ENCODE peak calls at places on chromosomes 5 and 9, in five cellular contexts. One of them, this sample, is unnamed.

GRCh38 chr5:45491368-45491767 is 204.8 kb downstream of the HCN1 start:
- DNase-seq in BE2C: no peak
- DNase-seq in WTC11: no peak
- DNase-seq in neural crest cell: no peak
- DNase-seq in progenitor cell of endocrine pancreas: no peak
- DNase-seq in this sample: peak

GRCh38 chr5:105630803-105631202 is 2039.9 kb downstream of the EFNA5 start:
- DNase-seq in WTC11: no peak
- DNase-seq in neural crest cell: no peak
- DNase-seq in progenitor cell of endocrine pancreas: no peak
- DNase-seq in BE2C: no peak
- DNase-seq in this sample: no peak

GRCh38 chr9:111662851-111663823 is 1.7 kb downstream of the GNG10 start:
- DNase-seq in progenitor cell of endocrine pancreas: peak
- DNase-seq in BE2C: no peak
- DNase-seq in WTC11: peak
- DNase-seq in neural crest cell: no peak
- DNase-seq in this sample: no peak

GRCh38 chr5:8500426-8500825 is 631.5 kb downstream of the MTRR start:
- DNase-seq in progenitor cell of endocrine pancreas: no peak
- DNase-seq in WTC11: no peak
- DNase-seq in neural crest cell: no peak
- DNase-seq in BE2C: no peak
- DNase-seq in this sample: no peak

GRCh38 chr5:40374853-40375252 is 304.9 kb upstream of the PTGER4 start:
- DNase-seq in WTC11: no peak
- DNase-seq in progenitor cell of endocrine pancreas: no peak
- DNase-seq in neural crest cell: no peak
- DNase-seq in BE2C: no peak
- DNase-seq in this sample: no peak

GRCh38 chr5:173268750-173269580 is 34.0 kb upstream of the NKX2-5 start:
- DNase-seq in WTC11: no peak
- DNase-seq in progenitor cell of endocrine pancreas: no peak
- DNase-seq in BE2C: no peak
- DNase-seq in neural crest cell: no peak
- DNase-seq in this sample: no peak

GRCh38 chr9:22682536-22683392 is 236.1 kb downstream of the DMRTA1 start:
- DNase-seq in BE2C: no peak
- DNase-seq in WTC11: no peak
- DNase-seq in neural crest cell: no peak
- DNase-seq in progenitor cell of endocrine pancreas: no peak
- DNase-seq in this sample: peak

GRCh38 chr5:127519527-127519926 is 2.1 kb downstream of the PRRC1 start:
- DNase-seq in WTC11: no peak
- DNase-seq in progenitor cell of endocrine pancreas: no peak
- DNase-seq in neural crest cell: no peak
- DNase-seq in BE2C: no peak
- DNase-seq in this sample: no peak

GRCh38 chr9:137198051-137198747 is 2.3 kb downstream of the TPRN start:
- DNase-seq in BE2C: no peak
- DNase-seq in progenitor cell of endocrine pancreas: no peak
- DNase-seq in WTC11: no peak
- DNase-seq in neural crest cell: no peak
- DNase-seq in this sample: no peak

GRCh38 chr9:33453999-33454660 is 6.7 kb upstream of the AQP3 start:
- DNase-seq in BE2C: no peak
- DNase-seq in progenitor cell of endocrine pancreas: no peak
- DNase-seq in neural crest cell: no peak
- DNase-seq in WTC11: no peak
- DNase-seq in this sample: no peak

GRCh38 chr9:33455952-33456351 is 8.6 kb upstream of the AQP3 start:
- DNase-seq in neural crest cell: no peak
- DNase-seq in WTC11: no peak
- DNase-seq in BE2C: no peak
- DNase-seq in progenitor cell of endocrine pancreas: no peak
- DNase-seq in this sample: no peak

GRCh38 chr9:33453286-33453882 is 6.0 kb upstream of the AQP3 start:
- DNase-seq in neural crest cell: no peak
- DNase-seq in WTC11: no peak
- DNase-seq in progenitor cell of endocrine pancreas: no peak
- DNase-seq in BE2C: no peak
- DNase-seq in this sample: no peak

GRCh38 chr9:33450747-33451146 is 3.4 kb upstream of the AQP3 start:
- DNase-seq in WTC11: no peak
- DNase-seq in neural crest cell: no peak
- DNase-seq in BE2C: no peak
- DNase-seq in progenitor cell of endocrine pancreas: no peak
- DNase-seq in this sample: no peak

DNA sequence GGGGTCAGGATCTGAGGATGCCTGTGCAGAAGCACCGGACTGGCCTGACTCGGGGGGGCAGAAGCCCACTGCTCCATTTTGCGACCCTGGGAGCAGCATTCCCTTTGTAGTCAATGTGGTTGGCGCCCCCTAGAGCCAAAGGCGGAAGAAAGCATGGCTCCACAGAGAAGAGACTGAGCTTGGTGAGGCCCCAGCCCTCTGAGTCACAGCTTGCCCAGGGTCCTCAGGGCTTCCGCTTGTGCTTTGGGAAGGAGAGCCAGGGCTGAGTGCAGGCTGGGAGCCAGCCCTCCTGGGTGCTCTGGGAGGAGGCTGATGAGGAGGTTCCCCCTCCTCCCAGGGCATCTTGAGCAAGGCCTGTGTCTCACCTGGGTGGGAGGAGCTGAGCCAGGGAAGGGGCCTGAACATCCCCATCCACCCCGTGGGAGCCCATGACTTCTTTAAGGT is 5.5 kb upstream of the AQP3 start:
- DNase-seq in neural crest cell: peak
- DNase-seq in WTC11: peak
- DNase-seq in progenitor cell of endocrine pancreas: peak
- DNase-seq in BE2C: peak
- DNase-seq in this sample: no peak
- TF ChIP-seq CTCF in neural crest cell: peak
- TF ChIP-seq CTCF in WTC11: peak
- TF ChIP-seq CTCF in progenitor cell of endocrine pancreas: peak
- TF ChIP-seq CTCF in BE2C: peak
- TF ChIP-seq CTCF in this sample: peak

DNA sequence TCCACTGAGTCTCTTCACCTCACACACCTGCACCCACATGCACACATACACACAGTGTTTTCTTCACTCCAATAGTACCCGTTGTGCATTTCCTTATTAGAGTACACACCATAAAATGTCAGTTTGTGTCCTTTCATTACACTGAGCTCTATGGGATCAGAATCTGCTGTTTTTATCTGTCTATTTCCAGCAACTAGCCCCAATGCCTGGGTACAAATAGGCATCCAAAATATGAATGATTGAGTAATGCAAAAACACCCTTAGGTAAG is 27.1 kb downstream of the PPP3R2 start:
- DNase-seq in WTC11: no peak
- DNase-seq in neural crest cell: no peak
- DNase-seq in BE2C: no peak
- DNase-seq in progenitor cell of endocrine pancreas: no peak
- DNase-seq in this sample: no peak
- TF ChIP-seq CTCF in WTC11: no peak
- TF ChIP-seq CTCF in neural crest cell: no peak
- TF ChIP-seq CTCF in BE2C: no peak
- TF ChIP-seq CTCF in progenitor cell of endocrine pancreas: no peak
- TF ChIP-seq CTCF in this sample: no peak

GRCh38 chr9:21611896-21612295 is 129.8 kb upstream of the IFNE start:
- DNase-seq in BE2C: no peak
- DNase-seq in neural crest cell: no peak
- DNase-seq in progenitor cell of endocrine pancreas: no peak
- DNase-seq in WTC11: no peak
- DNase-seq in this sample: no peak
- TF ChIP-seq CTCF in BE2C: no peak
- TF ChIP-seq CTCF in neural crest cell: no peak
- TF ChIP-seq CTCF in progenitor cell of endocrine pancreas: no peak
- TF ChIP-seq CTCF in WTC11: no peak
- TF ChIP-seq CTCF in this sample: no peak

GRCh38 chr5:54229041-54229780 is 81.2 kb downstream of the ARL15 start:
- DNase-seq in WTC11: peak
- DNase-seq in BE2C: peak
- DNase-seq in progenitor cell of endocrine pancreas: peak
- DNase-seq in neural crest cell: peak
- DNase-seq in this sample: no peak

DNA sequence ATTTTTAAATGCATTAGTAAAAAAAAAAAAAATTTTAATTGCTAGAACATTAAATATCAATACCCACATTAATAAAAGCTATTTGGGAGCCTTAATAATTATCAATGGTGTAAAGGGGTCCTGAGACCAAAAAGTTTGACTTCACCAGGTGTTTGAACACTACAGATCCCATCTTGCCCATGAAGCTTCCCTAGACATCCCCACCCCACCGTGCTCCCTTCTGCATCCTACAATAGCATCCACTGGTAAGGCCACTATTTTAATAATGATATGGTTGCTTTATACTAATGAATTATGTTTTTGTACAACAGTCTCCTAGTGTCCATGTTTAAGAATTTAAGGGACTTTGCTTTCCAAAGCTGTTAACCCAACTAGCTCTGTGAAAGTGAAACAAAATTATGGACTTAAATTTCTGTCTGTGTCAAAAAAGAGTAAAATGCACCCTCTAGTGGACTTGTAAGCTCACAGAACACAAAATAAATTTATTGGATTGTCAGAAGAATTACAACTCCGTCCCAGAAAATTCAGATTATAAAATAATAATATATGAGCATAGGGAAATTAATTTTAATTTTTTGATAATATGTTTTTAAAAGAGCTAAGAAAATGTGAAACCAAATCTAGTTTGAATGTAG is 76.0 kb downstream of the ARL15 start:
- DNase-seq in neural crest cell: no peak
- DNase-seq in WTC11: no peak
- DNase-seq in progenitor cell of endocrine pancreas: no peak
- DNase-seq in BE2C: no peak
- DNase-seq in this sample: no peak
- TF ChIP-seq CTCF in neural crest cell: peak
- TF ChIP-seq CTCF in WTC11: no peak
- TF ChIP-seq CTCF in progenitor cell of endocrine pancreas: peak
- TF ChIP-seq CTCF in BE2C: peak
- TF ChIP-seq CTCF in this sample: peak

DNA sequence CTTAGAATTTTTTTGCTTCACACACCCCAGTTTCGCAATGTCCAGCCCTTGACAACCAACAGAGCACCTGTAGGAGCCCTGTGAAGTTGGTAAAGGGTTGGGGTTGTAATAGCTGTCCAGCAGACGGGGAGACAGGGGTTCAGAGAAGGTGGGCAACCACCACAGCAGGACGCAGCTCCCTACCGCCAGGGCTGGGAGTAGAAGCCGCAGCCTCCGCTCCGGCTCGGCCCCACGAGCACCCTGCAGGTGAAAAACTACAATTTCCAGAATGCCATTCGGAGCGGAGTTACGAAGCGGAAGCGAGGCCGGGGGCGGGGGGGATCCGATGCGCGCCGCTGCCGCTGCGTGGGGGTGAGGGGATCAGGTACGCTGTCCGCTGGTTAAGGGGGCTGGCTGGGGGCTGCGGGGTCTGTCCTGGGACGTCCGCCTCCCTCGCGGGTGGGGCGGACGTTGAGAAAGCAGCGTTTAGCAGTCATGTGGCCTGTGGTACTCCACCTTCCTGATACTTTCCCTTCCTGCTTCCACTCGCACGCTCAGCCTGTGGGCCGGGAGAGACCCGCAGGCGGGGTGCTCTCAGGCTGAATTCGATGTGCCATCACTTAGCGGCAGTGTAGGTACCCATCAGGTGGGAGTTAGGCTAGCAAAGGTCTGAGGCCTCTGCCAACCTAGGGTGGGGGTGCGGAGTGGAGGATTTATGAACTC is at the start of gene TRMT10B:
- DNase-seq in WTC11: peak
- DNase-seq in neural crest cell: peak
- DNase-seq in BE2C: peak
- DNase-seq in progenitor cell of endocrine pancreas: peak
- DNase-seq in this sample: no peak
- TF ChIP-seq CTCF in WTC11: no peak
- TF ChIP-seq CTCF in neural crest cell: peak
- TF ChIP-seq CTCF in BE2C: peak
- TF ChIP-seq CTCF in progenitor cell of endocrine pancreas: no peak
- TF ChIP-seq CTCF in this sample: peak

DNA sequence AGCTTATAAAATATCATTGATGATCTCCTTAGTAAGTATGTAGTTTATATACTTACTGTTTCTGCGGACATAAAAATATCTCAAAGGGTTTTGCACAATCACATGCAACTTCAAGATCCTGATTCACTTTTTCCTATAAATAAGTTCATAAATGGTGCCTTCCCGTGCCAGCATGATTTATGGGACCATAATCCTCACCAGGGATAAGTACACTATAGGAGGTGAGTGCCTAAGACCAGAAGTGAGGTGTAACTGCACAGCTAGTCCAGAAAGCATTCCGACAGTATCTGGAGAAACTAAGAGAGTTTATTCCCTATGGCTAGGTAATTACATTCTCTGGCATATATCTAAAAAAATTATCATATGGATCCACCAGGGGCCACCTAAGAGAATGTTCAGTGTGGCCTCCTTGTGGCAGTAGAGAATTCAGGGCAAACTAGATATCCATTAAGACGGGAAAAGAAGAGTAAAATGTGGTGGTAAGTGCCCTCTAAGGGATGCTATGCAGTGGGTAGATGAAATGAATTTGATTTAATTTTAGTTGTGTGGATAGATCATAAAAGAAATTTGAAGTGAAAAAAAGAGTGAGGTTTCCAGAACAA is 402.5 kb upstream of the SLC24A2 start:
- DNase-seq in WTC11: no peak
- DNase-seq in progenitor cell of endocrine pancreas: no peak
- DNase-seq in neural crest cell: no peak
- DNase-seq in BE2C: no peak
- DNase-seq in this sample: no peak
- TF ChIP-seq CTCF in WTC11: no peak
- TF ChIP-seq CTCF in progenitor cell of endocrine pancreas: no peak
- TF ChIP-seq CTCF in neural crest cell: no peak
- TF ChIP-seq CTCF in BE2C: no peak
- TF ChIP-seq CTCF in this sample: peak

GRCh38 chr9:117160254-117160653 is 254.6 kb downstream of the ASTN2 start:
- DNase-seq in neural crest cell: no peak
- DNase-seq in BE2C: no peak
- DNase-seq in WTC11: no peak
- DNase-seq in progenitor cell of endocrine pancreas: no peak
- DNase-seq in this sample: no peak
- TF ChIP-seq CTCF in neural crest cell: peak
- TF ChIP-seq CTCF in BE2C: peak
- TF ChIP-seq CTCF in WTC11: no peak
- TF ChIP-seq CTCF in progenitor cell of endocrine pancreas: peak
- TF ChIP-seq CTCF in this sample: peak

GRCh38 chr5:124040799-124041198 is 528.8 kb downstream of the CSNK1G3 start:
- DNase-seq in progenitor cell of endocrine pancreas: no peak
- DNase-seq in neural crest cell: no peak
- DNase-seq in BE2C: no peak
- DNase-seq in WTC11: no peak
- DNase-seq in this sample: no peak

DNA sequence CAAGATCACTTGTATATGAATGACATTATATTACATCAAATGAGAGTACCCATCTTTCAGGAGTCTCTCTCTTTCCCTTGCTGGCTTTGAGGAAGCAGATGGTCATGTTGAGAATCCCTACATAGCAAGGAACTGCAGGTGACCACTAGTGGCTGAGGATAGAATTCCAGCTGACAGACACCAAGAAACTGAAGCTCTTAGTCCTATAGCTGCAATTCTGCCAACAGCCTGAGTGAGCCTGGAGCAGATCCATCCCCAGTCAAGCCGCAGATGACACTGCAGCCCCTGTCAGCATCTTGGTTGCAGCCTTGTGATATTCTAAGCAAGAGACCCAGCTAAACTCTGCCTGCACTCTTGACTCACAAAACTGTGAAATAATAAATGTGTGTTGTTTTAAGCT is 531.5 kb downstream of the CSNK1G3 start:
- DNase-seq in progenitor cell of endocrine pancreas: no peak
- DNase-seq in WTC11: no peak
- DNase-seq in BE2C: peak
- DNase-seq in neural crest cell: no peak
- DNase-seq in this sample: no peak
- TF ChIP-seq CTCF in progenitor cell of endocrine pancreas: peak
- TF ChIP-seq CTCF in WTC11: no peak
- TF ChIP-seq CTCF in BE2C: peak
- TF ChIP-seq CTCF in neural crest cell: peak
- TF ChIP-seq CTCF in this sample: peak

This sample was measured in epithelial cell of proximal tubule.